ENCODE peak calls at places on chromosomes 7 and 10, in six cellular contexts. Y is heart right ventricle, K is tibial artery, R is aorta, W is heart left ventricle, Q is AG04450. M is an unnamed sample.
A peak's percentile ranks its signal among the peaks of the same experiment; 100 is the strongest.

GRCh38 chr7:142709921-142710320 is 39.4 kb upstream of the PRSS1 start:
- DNase-seq in Y (no peak), K (no peak), R (no peak), W (no peak), Q (no peak), M (no peak)

GRCh38 chr10:61271127-61271780 is 181.9 kb downstream of the TMEM26 start:
- DNase-seq in Y (no peak), K (no peak), R (no peak), W (no peak), Q (peak; percentile 37), M (no peak)

GRCh38 chr10:132658546-132659205 is 121.1 kb downstream of the INPP5A start:
- DNase-seq in Y (no peak), K (no peak), R (peak; percentile 73), W (no peak), Q (no peak), M (no peak)

GRCh38 chr10:71396084-71396713 is 521 bp upstream of the CDH23 start:
- DNase-seq in Y (peak; percentile 64), K (no peak), R (peak; percentile 81), W (peak; percentile 83), Q (no peak), M (peak; percentile 63)

GRCh38 chr7:45985902-45986301 is 64.8 kb upstream of the IGFBP3 start:
- DNase-seq in Y (no peak), K (no peak), R (no peak), W (no peak), Q (peak; percentile 26), M (no peak)

GRCh38 chr10:76086571-76087260 is 655.3 kb downstream of the LRMDA start:
- DNase-seq in Y (peak; percentile 8), K (peak; percentile 80), R (peak; percentile 74), W (no peak), Q (peak; percentile 18), M (peak; percentile 75)

GRCh38 chr10:30284860-30285594 is 64.1 kb downstream of the MTPAP start:
- DNase-seq in Y (no peak), K (no peak), R (no peak), W (no peak), Q (no peak), M (no peak)

GRCh38 chr7:140074780-140075179 is 12.0 kb upstream of the PARP12 start:
- DNase-seq in Y (no peak), K (no peak), R (no peak), W (no peak), Q (no peak), M (no peak)

GRCh38 chr7:38453187-38453586 is 178.0 kb downstream of the AMPH start:
- DNase-seq in Y (peak; percentile 9), K (no peak), R (no peak), W (no peak), Q (no peak), M (no peak)

GRCh38 chr10:118459642-118460193 is 117.6 kb upstream of the FAM204A start:
- DNase-seq in Y (peak; percentile 24), K (peak; percentile 68), R (no peak), W (no peak), Q (peak; percentile 18), M (peak; percentile 81)

GRCh38 chr7:135100856-135101255 is 47.0 kb upstream of the TMEM140 start:
- DNase-seq in Y (no peak), K (no peak), R (no peak), W (no peak), Q (no peak), M (no peak)

GRCh38 chr7:462173-463103 is 57.2 kb downstream of the PDGFA start:
- DNase-seq in Y (no peak), K (no peak), R (peak; percentile 74), W (peak; percentile 57), Q (no peak), M (no peak)

GRCh38 chr7:120996333-120996982 is 7.9 kb downstream of the CPED1 start:
- DNase-seq in Y (peak; percentile 92), K (peak; percentile 84), R (no peak), W (no peak), Q (peak; percentile 81), M (peak; percentile 80)

GRCh38 chr10:57579926-57580325 is 687.8 kb downstream of the IPMK start:
- DNase-seq in Y (peak; percentile 15), K (no peak), R (no peak), W (no peak), Q (no peak), M (no peak)

GRCh38 chr7:12961910-12962309 is 274.5 kb downstream of the ARL4A start:
- DNase-seq in Y (peak; percentile 7), K (no peak), R (no peak), W (no peak), Q (no peak), M (no peak)

GRCh38 chr10:27276581-27276980 is 36.0 kb upstream of the ACBD5 start:
- DNase-seq in Y (no peak), K (no peak), R (no peak), W (no peak), Q (no peak), M (no peak)

GRCh38 chr10:125344573-125345121 is 184.3 kb upstream of the CTBP2 start:
- DNase-seq in Y (no peak), K (no peak), R (no peak), W (no peak), Q (no peak), M (no peak)

GRCh38 chr10:132187421-132188138 is 832 bp downstream of the DPYSL4 start:
- DNase-seq in Y (no peak), K (no peak), R (no peak), W (peak; percentile 62), Q (no peak), M (no peak)

GRCh38 chr10:58784361-58784760 is 271.7 kb downstream of the BICC1 start:
- DNase-seq in Y (no peak), K (no peak), R (no peak), W (no peak), Q (no peak), M (no peak)

GRCh38 chr10:72171175-72171630 is 44.6 kb upstream of the ANAPC16 start:
- DNase-seq in Y (no peak), K (no peak), R (no peak), W (no peak), Q (no peak), M (peak; percentile 63)

GRCh38 chr7:24290004-24290641 is 6.1 kb downstream of the NPY start:
- DNase-seq in Y (no peak), K (no peak), R (no peak), W (no peak), Q (no peak), M (peak; percentile 54)

DNA sequence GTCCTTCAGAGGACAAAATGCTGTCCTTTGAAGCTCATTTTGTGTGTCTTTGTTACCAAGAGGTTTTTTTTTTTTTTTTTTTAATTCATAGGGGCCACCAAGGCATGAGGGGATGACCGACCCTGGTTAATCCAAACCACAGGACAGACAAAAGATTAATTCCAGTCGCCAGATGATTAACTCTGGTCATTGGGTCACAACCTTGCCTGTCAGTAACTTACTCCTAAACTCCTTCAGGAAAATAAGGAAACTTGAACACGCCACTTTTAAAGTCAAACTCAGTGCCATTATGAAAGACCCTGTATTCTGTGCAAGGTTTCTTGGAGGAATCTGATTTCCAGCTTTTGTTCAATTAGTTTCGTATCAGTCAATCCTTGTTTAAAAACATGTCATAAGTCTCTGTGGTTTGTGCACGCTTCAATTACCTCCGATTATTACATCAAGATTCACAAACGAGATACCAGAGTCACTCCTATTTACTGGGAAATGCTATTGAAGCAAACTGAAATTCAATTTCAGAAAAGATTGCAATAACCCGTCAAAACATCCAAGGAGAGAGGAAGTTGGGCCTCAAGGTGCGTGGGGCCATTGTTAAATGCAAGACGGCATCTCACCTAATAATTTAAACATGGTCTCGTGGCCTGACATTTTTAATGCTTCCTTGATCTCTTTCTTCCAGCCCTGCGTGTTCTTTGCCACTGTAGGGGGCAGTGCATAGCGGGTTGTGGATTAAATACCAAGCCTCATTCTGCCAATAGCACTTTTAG is 44.0 kb downstream of the NRP1 start:
- DNase-seq in Y (no peak), K (no peak), R (no peak), W (no peak), Q (no peak), M (no peak)
- H3K9me3 ChIP-seq in Y (no peaks in the 10 kb centered on the region), K (no peaks in the 10 kb centered on the region), R (no peaks in the 10 kb centered on the region), W (no peaks in the 10 kb centered on the region), Q (no peaks in the 10 kb centered on the region), M (no peaks in the 10 kb centered on the region)

DNA sequence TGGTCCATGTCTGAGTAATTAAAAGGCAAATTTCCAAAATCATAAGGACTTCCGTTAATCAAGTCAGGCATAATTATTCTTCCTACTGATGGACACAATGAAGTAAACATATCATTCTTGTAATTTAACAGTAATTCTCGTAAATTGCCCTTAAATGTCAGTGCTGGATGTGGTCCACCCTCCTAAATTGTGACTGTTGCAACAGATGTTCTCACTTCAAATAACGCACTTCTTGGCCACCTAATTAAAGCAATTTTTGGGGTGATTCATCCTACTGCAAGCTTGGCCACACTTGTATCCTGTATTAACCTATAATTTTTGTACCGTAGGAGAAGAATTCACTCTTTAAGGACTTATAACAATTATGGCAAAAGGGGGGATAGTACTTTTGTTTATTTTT is 1.9 kb downstream of the COL1A2 start:
- DNase-seq in Y (no peak), K (no peak), R (no peak), W (no peak), Q (no peak), M (no peak)
- H3K4me3 ChIP-seq in Y (peak overlapping the region; percentile 71), K (peak overlapping the region; percentile 68), R (peak overlapping the region; percentile 97), W (peak overlapping the region; percentile 61), Q (peak overlapping the region; percentile 96), M (peak overlapping the region; percentile 37)

DNA sequence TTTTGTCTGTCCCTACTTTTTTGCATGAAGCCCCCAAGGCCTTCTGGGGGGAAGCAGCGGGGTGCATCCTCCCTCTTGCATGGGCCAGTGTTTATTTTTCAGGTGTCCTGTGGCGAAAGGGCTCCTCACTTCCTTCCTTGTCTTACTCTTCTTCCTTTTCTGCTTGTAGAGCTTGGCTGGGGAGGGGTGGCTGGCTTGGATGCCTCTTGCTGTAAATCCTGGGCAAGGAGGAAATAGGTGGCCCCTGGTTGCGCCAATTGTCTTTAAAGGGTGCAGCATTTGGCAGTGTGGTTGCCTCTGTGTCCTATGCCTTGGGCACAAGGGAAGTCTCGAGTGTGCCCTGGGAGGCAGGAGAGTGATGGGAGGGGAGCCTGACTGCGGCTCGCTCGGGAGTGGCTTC is 95.0 kb downstream of the SH2D4B start:
- DNase-seq in Y (no peak), K (no peak), R (no peak), W (no peak), Q (no peak), M (no peak)
- H3K27me3 ChIP-seq in Y (no peaks in the 10 kb centered on the region), K (no peaks in the 10 kb centered on the region), R (no peaks in the 10 kb centered on the region), W (no peaks in the 10 kb centered on the region), Q (no peaks in the 10 kb centered on the region), M (no peaks in the 10 kb centered on the region)

GRCh38 chr7:158114056-158114850 is 473.4 kb downstream of the PTPRN2 start:
- DNase-seq in Y (no peak), K (no peak), R (peak; percentile 53), W (no peak), Q (no peak), M (no peak)

GRCh38 chr7:158120313-158120712 is 467.3 kb downstream of the PTPRN2 start:
- DNase-seq in Y (no peak), K (no peak), R (no peak), W (no peak), Q (no peak), M (no peak)

GRCh38 chr7:158116235-158116634 is 471.4 kb downstream of the PTPRN2 start:
- DNase-seq in Y (no peak), K (no peak), R (no peak), W (no peak), Q (no peak), M (no peak)

GRCh38 chr7:158120751-158121150 is 466.9 kb downstream of the PTPRN2 start:
- DNase-seq in Y (peak; percentile 13), K (peak; percentile 47), R (peak; percentile 50), W (no peak), Q (no peak), M (peak; percentile 24)

GRCh38 chr7:158117341-158118222 is 470.0 kb downstream of the PTPRN2 start:
- DNase-seq in Y (no peak), K (no peak), R (no peak), W (no peak), Q (no peak), M (no peak)
- H3K9me3 ChIP-seq in Y (peaks cover 14% of the 10 kb centered on the region), K (peaks cover 42% of the 10 kb centered on the region), R (peaks cover 10% of the 10 kb centered on the region), W (peaks cover 41% of the 10 kb centered on the region), Q (peaks cover 65% of the 10 kb centered on the region), M (peaks cover 5% of the 10 kb centered on the region)